ENCODE peak calls at places on chromosomes 3 and 15, in six cellular contexts. P is fibroblast of lung, F is pancreas, O is GM23338, E is DND-41, B is A549. U is an unnamed sample.
A peak's percentile ranks its signal among the peaks of the same experiment; 100 is the strongest.

GRCh38 chr15:73081321-73081958 is 29.2 kb downstream of the NEO1 start:
- DNase-seq in F (no peak), O (peak; percentile 74), B (peak; percentile 73), P (peak; percentile 85), E (peak; percentile 4), U (no peak)

GRCh38 chr3:56269755-56270154 is 198.5 kb downstream of the ERC2 start:
- DNase-seq in P (peak; percentile 21), B (no peak), E (no peak), F (no peak), O (no peak), U (no peak)

GRCh38 chr3:87333393-87333892 is 57.1 kb upstream of the POU1F1 start:
- DNase-seq in P (peak; percentile 54), F (no peak), B (peak; percentile 98), O (no peak), E (no peak), U (no peak)

GRCh38 chr3:65483475-65483874 is 555.2 kb downstream of the MAGI1 start:
- DNase-seq in F (peak; percentile 58), P (peak; percentile 8), E (no peak), B (no peak), O (peak; percentile 81), U (no peak)

GRCh38 chr3:71072288-71072687 is 511.2 kb downstream of the FOXP1 start:
- DNase-seq in E (no peak), P (peak; percentile 67), O (no peak), B (no peak), F (no peak), U (no peak)

GRCh38 chr3:170307998-170308398 is 49.5 kb upstream of the SKIL start:
- DNase-seq in P (peak; percentile 13), B (peak; percentile 84), F (peak; percentile 53), O (peak; percentile 15), E (no peak), U (no peak)

GRCh38 chr3:17983106-17983505 is 240.7 kb upstream of the TBC1D5 start:
- DNase-seq in E (peak; percentile 95), B (no peak), O (no peak), P (no peak), F (no peak), U (no peak)

GRCh38 chr15:73325191-73325980 is 43.4 kb downstream of the HCN4 start:
- DNase-seq in F (no peak), E (peak; percentile 27), P (no peak), O (peak; percentile 46), B (peak; percentile 25), U (no peak)

GRCh38 chr15:90184119-90184785 is 16.9 kb upstream of the SEMA4B start:
- DNase-seq in F (peak; percentile 89), B (peak; percentile 94), O (peak; percentile 52), P (peak; percentile 55), E (no peak), U (peak; percentile 68)

GRCh38 chr3:50156991-50157493 is 1.9 kb downstream of the SEMA3F start:
- DNase-seq in O (peak; percentile 81), B (no peak), P (peak; percentile 45), F (no peak), E (no peak), U (no peak)

GRCh38 chr3:100022506-100022905 is 91.8 kb downstream of the FILIP1L start:
- DNase-seq in B (no peak), P (no peak), O (no peak), F (no peak), E (no peak), U (no peak)

GRCh38 chr15:74392402-74392876 is 25.0 kb upstream of the CYP11A1 start:
- DNase-seq in B (no peak), F (no peak), E (no peak), O (no peak), P (peak; percentile 27), U (no peak)

GRCh38 chr3:39372831-39373230 is 10.3 kb upstream of the SLC25A38 start:
- DNase-seq in E (no peak), O (no peak), B (no peak), F (no peak), P (no peak), U (no peak)

GRCh38 chr15:66785637-66786036 is 83.6 kb downstream of the SMAD6 start:
- DNase-seq in B (no peak), F (no peak), O (no peak), P (peak; percentile 56), E (no peak), U (no peak)

GRCh38 chr15:33623010-33623409 is 312.2 kb downstream of the RYR3 start:
- DNase-seq in P (no peak), F (no peak), B (no peak), E (no peak), O (peak; percentile 41), U (no peak)

GRCh38 chr15:39501366-39501765 is 79.5 kb upstream of the THBS1 start:
- DNase-seq in B (no peak), P (no peak), F (no peak), E (no peak), O (no peak), U (no peak)

GRCh38 chr3:129418041-129418973 is 10.1 kb downstream of the EFCAB12 start:
- DNase-seq in P (no peak), E (no peak), O (no peak), B (no peak), F (no peak), U (no peak)

GRCh38 chr15:27273506-27273905 is 302.5 kb downstream of the GABRG3 start:
- DNase-seq in F (no peak), B (no peak), P (no peak), E (no peak), O (no peak), U (no peak)

GRCh38 chr3:150147776-150148175 is 177.1 kb upstream of the PFN2 start:
- DNase-seq in B (no peak), F (no peak), O (no peak), P (peak; percentile 94), E (no peak), U (no peak)

GRCh38 chr3:186171528-186171927 is 62.6 kb upstream of the ETV5 start:
- DNase-seq in F (no peak), E (no peak), P (no peak), O (no peak), B (no peak), U (no peak)

GRCh38 chr3:178518660-178519396 is 17.4 kb upstream of the KCNMB2 start:
- DNase-seq in F (no peak), E (no peak), B (no peak), O (no peak), P (no peak), U (no peak)

GRCh38 chr3:46865034-46865507 is 1.8 kb upstream of the MYL3 start:
- DNase-seq in F (no peak), B (no peak), E (no peak), O (no peak), P (peak; percentile 73), U (no peak)

GRCh38 chr15:60528530-60528929 is 49.6 kb upstream of the ICE2 start:
- DNase-seq in E (no peak), F (no peak), P (no peak), B (peak; percentile 21), O (no peak), U (no peak)

GRCh38 chr3:197674741-197675567 is 61.8 kb downstream of the RUBCN start:
- DNase-seq in O (no peak), F (no peak), P (no peak), E (no peak), B (no peak), U (no peak)

GRCh38 chr3:24222165-24222805 is 272.4 kb downstream of the THRB start:
- DNase-seq in O (no peak), E (no peak), P (no peak), F (no peak), B (no peak), U (no peak)

GRCh38 chr3:120275553-120276092 is 9.4 kb downstream of the GPR156 start:
- DNase-seq in B (no peak), F (no peak), P (no peak), O (no peak), E (no peak), U (no peak)

GRCh38 chr3:130341388-130341787 is 4.1 kb upstream of the COL6A5 start:
- DNase-seq in F (no peak), P (peak; percentile 55), O (no peak), B (no peak), E (no peak), U (no peak)

GRCh38 chr15:66854012-66854965 is 152.3 kb downstream of the SMAD6 start:
- DNase-seq in P (no peak), E (no peak), O (peak; percentile 44), B (no peak), F (no peak), U (no peak)

GRCh38 chr15:62104406-62104805 is 37.6 kb downstream of the C2CD4A start:
- DNase-seq in O (no peak), E (no peak), F (no peak), B (no peak), P (no peak), U (no peak)

GRCh38 chr15:35305906-35306305 is 220.8 kb upstream of the NANOGP8 start:
- DNase-seq in F (no peak), B (peak; percentile 65), E (no peak), P (peak; percentile 83), O (no peak), U (no peak)

GRCh38 chr15:35307026-35307425 is 221.9 kb upstream of the NANOGP8 start:
- DNase-seq in E (no peak), O (no peak), F (no peak), B (no peak), P (no peak), U (no peak)

GRCh38 chr15:35305031-35305555 is 220.0 kb upstream of the NANOGP8 start:
- DNase-seq in O (no peak), B (no peak), F (no peak), E (no peak), P (no peak), U (no peak)

GRCh38 chr15:35307676-35308075 is 222.6 kb upstream of the NANOGP8 start:
- DNase-seq in O (no peak), E (no peak), P (no peak), F (no peak), B (no peak), U (no peak)

GRCh38 chr15:35306361-35306981 is 221.4 kb upstream of the NANOGP8 start:
- DNase-seq in B (peak; percentile 65), O (peak; percentile 10), E (no peak), F (no peak), P (peak; percentile 79), U (no peak)
- H3K27ac ChIP-seq in B (peak overlapping the region; percentile 7), O (no peak overlapping the region), E (no peak overlapping the region), F (no peak overlapping the region), P (peak overlapping the region; percentile 13), U (peak overlapping the region; percentile 66)

GRCh38 chr3:11944052-11944673 is 60.0 kb upstream of the SYN2 start:
- DNase-seq in P (peak; percentile 14), B (peak; percentile 68), F (peak; percentile 7), O (peak; percentile 90), E (no peak), U (no peak)
- TF ChIP-seq CTCF in P (peak; percentile 57), B (peak; percentile 59), F (peak; percentile 53), O (peak; percentile 87), E (peak; percentile 48), U (no peak)

DNA sequence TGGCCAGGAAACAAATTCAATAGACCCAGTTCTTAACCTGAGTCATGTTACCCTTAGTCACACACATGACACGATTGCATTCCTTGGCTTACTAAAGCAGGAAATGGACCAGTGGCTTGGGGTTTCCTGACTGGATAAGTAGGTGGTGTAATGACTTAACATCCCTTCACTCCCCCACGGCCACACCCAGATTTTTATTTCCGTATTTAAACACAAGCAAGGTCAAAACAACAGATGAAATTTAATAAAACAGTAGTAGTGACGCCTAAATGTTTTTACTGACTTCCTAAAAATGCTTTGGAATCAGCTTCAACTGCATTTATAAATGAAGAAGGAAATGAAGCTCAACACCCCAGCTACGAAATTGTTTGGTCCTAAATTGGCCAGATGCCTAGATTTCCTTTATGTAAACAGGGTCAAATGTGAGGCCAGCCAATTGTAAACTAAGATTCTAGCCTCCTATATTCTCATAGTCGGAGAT is 324.3 kb downstream of the CHST2 start:
- DNase-seq in P (peak; percentile 96), O (no peak), F (no peak), B (peak; percentile 93), E (peak; percentile 49), U (peak; percentile 26)
- H3K4me3 ChIP-seq in P (no peak overlapping the region), O (no peak overlapping the region), F (no peak overlapping the region), B (no peak overlapping the region), E (no peak overlapping the region), U (no peak overlapping the region)

GRCh38 chr3:124984754-124985153 is 50.2 kb upstream of the MUC13 start:
- DNase-seq in F (no peak), B (no peak), O (no peak), P (no peak), E (no peak), U (no peak)
- H3K27ac ChIP-seq in F (no peak overlapping the region), B (peak overlapping the region; percentile 93), O (no peak overlapping the region), P (peak overlapping the region; percentile 86), E (no peak overlapping the region), U (peak overlapping the region; percentile 11)